ENCODE peak calls at places on chromosomes 2 and 18, in ten cellular contexts. One of them, this sample, is unnamed.

GRCh38 chr2:149747456-149747855 is 159.9 kb upstream of the MMADHC start:
- DNase-seq in neural crest cell: no peak
- DNase-seq in naive thymus-derived CD8-positive, alpha-beta T cell: no peak
- DNase-seq in activated CD8-positive, alpha-beta memory T cell treated with anti-CD3 and anti-CD28 coated beads for 24 hours: no peak
- DNase-seq in GM13977: no peak
- DNase-seq in mucosa of gallbladder: no peak
- DNase-seq in NCI-H1417: no peak
- DNase-seq in KG1: no peak
- DNase-seq in NCI-H510A treated with DMSO at 0.1 percent for 48 hours: no peak
- DNase-seq in cardiac fibroblast: no peak
- DNase-seq in this sample: no peak

GRCh38 chr2:216071452-216071851 is 10.2 kb downstream of the PECR start:
- DNase-seq in KG1: no peak
- DNase-seq in naive thymus-derived CD8-positive, alpha-beta T cell: no peak
- DNase-seq in activated CD8-positive, alpha-beta memory T cell treated with anti-CD3 and anti-CD28 coated beads for 24 hours: no peak
- DNase-seq in cardiac fibroblast: peak
- DNase-seq in mucosa of gallbladder: no peak
- DNase-seq in NCI-H510A treated with DMSO at 0.1 percent for 48 hours: no peak
- DNase-seq in GM13977: no peak
- DNase-seq in neural crest cell: no peak
- DNase-seq in NCI-H1417: no peak
- DNase-seq in this sample: no peak

GRCh38 chr18:34222396-34223163 is 2.1 kb downstream of the NOL4 start:
- DNase-seq in mucosa of gallbladder: no peak
- DNase-seq in activated CD8-positive, alpha-beta memory T cell treated with anti-CD3 and anti-CD28 coated beads for 24 hours: no peak
- DNase-seq in neural crest cell: peak
- DNase-seq in GM13977: peak
- DNase-seq in naive thymus-derived CD8-positive, alpha-beta T cell: no peak
- DNase-seq in NCI-H510A treated with DMSO at 0.1 percent for 48 hours: peak
- DNase-seq in cardiac fibroblast: peak
- DNase-seq in KG1: no peak
- DNase-seq in NCI-H1417: peak
- DNase-seq in this sample: no peak

GRCh38 chr2:79788952-79789612 is 276.2 kb downstream of the CTNNA2 start:
- DNase-seq in activated CD8-positive, alpha-beta memory T cell treated with anti-CD3 and anti-CD28 coated beads for 24 hours: no peak
- DNase-seq in NCI-H510A treated with DMSO at 0.1 percent for 48 hours: no peak
- DNase-seq in neural crest cell: no peak
- DNase-seq in NCI-H1417: no peak
- DNase-seq in mucosa of gallbladder: no peak
- DNase-seq in naive thymus-derived CD8-positive, alpha-beta T cell: no peak
- DNase-seq in GM13977: no peak
- DNase-seq in cardiac fibroblast: no peak
- DNase-seq in KG1: no peak
- DNase-seq in this sample: no peak

GRCh38 chr2:42421157-42421485 is 60.1 kb upstream of the COX7A2L start:
- DNase-seq in GM13977: no peak
- DNase-seq in NCI-H1417: no peak
- DNase-seq in activated CD8-positive, alpha-beta memory T cell treated with anti-CD3 and anti-CD28 coated beads for 24 hours: no peak
- DNase-seq in naive thymus-derived CD8-positive, alpha-beta T cell: no peak
- DNase-seq in mucosa of gallbladder: no peak
- DNase-seq in cardiac fibroblast: no peak
- DNase-seq in NCI-H510A treated with DMSO at 0.1 percent for 48 hours: no peak
- DNase-seq in KG1: no peak
- DNase-seq in neural crest cell: no peak
- DNase-seq in this sample: no peak

GRCh38 chr2:69306612-69306896 is 80.5 kb downstream of the GFPT1 start:
- DNase-seq in NCI-H1417: no peak
- DNase-seq in cardiac fibroblast: no peak
- DNase-seq in GM13977: peak
- DNase-seq in mucosa of gallbladder: no peak
- DNase-seq in neural crest cell: no peak
- DNase-seq in KG1: no peak
- DNase-seq in naive thymus-derived CD8-positive, alpha-beta T cell: no peak
- DNase-seq in activated CD8-positive, alpha-beta memory T cell treated with anti-CD3 and anti-CD28 coated beads for 24 hours: no peak
- DNase-seq in NCI-H510A treated with DMSO at 0.1 percent for 48 hours: no peak
- DNase-seq in this sample: no peak

GRCh38 chr2:220104871-220105351 is 477.5 kb downstream of the SLC4A3 start:
- DNase-seq in NCI-H1417: peak
- DNase-seq in activated CD8-positive, alpha-beta memory T cell treated with anti-CD3 and anti-CD28 coated beads for 24 hours: no peak
- DNase-seq in cardiac fibroblast: peak
- DNase-seq in KG1: no peak
- DNase-seq in GM13977: no peak
- DNase-seq in neural crest cell: no peak
- DNase-seq in NCI-H510A treated with DMSO at 0.1 percent for 48 hours: no peak
- DNase-seq in mucosa of gallbladder: no peak
- DNase-seq in naive thymus-derived CD8-positive, alpha-beta T cell: no peak
- DNase-seq in this sample: no peak

GRCh38 chr2:101435011-101435862 is 39.7 kb downstream of the RFX8 start:
- DNase-seq in cardiac fibroblast: peak
- DNase-seq in NCI-H510A treated with DMSO at 0.1 percent for 48 hours: no peak
- DNase-seq in GM13977: no peak
- DNase-seq in naive thymus-derived CD8-positive, alpha-beta T cell: no peak
- DNase-seq in mucosa of gallbladder: no peak
- DNase-seq in NCI-H1417: no peak
- DNase-seq in neural crest cell: peak
- DNase-seq in KG1: no peak
- DNase-seq in activated CD8-positive, alpha-beta memory T cell treated with anti-CD3 and anti-CD28 coated beads for 24 hours: no peak
- DNase-seq in this sample: no peak

GRCh38 chr18:58544179-58544578 is 84.7 kb downstream of the ALPK2 start:
- DNase-seq in naive thymus-derived CD8-positive, alpha-beta T cell: no peak
- DNase-seq in cardiac fibroblast: no peak
- DNase-seq in activated CD8-positive, alpha-beta memory T cell treated with anti-CD3 and anti-CD28 coated beads for 24 hours: no peak
- DNase-seq in NCI-H1417: no peak
- DNase-seq in NCI-H510A treated with DMSO at 0.1 percent for 48 hours: no peak
- DNase-seq in mucosa of gallbladder: no peak
- DNase-seq in GM13977: no peak
- DNase-seq in KG1: no peak
- DNase-seq in neural crest cell: no peak
- DNase-seq in this sample: no peak

GRCh38 chr2:151975460-151976414 is 123.1 kb downstream of the CACNB4 start:
- DNase-seq in KG1: no peak
- DNase-seq in cardiac fibroblast: no peak
- DNase-seq in GM13977: no peak
- DNase-seq in mucosa of gallbladder: no peak
- DNase-seq in NCI-H1417: no peak
- DNase-seq in neural crest cell: no peak
- DNase-seq in NCI-H510A treated with DMSO at 0.1 percent for 48 hours: no peak
- DNase-seq in naive thymus-derived CD8-positive, alpha-beta T cell: no peak
- DNase-seq in activated CD8-positive, alpha-beta memory T cell treated with anti-CD3 and anti-CD28 coated beads for 24 hours: no peak
- DNase-seq in this sample: no peak

GRCh38 chr2:149221898-149222297 is 108.5 kb upstream of the LYPD6 start:
- DNase-seq in KG1: no peak
- DNase-seq in neural crest cell: no peak
- DNase-seq in mucosa of gallbladder: no peak
- DNase-seq in naive thymus-derived CD8-positive, alpha-beta T cell: no peak
- DNase-seq in GM13977: no peak
- DNase-seq in cardiac fibroblast: no peak
- DNase-seq in NCI-H510A treated with DMSO at 0.1 percent for 48 hours: peak
- DNase-seq in activated CD8-positive, alpha-beta memory T cell treated with anti-CD3 and anti-CD28 coated beads for 24 hours: no peak
- DNase-seq in NCI-H1417: no peak
- DNase-seq in this sample: no peak

GRCh38 chr2:111039984-111040383 is 80.7 kb upstream of the BCL2L11 start:
- DNase-seq in neural crest cell: no peak
- DNase-seq in NCI-H510A treated with DMSO at 0.1 percent for 48 hours: no peak
- DNase-seq in NCI-H1417: no peak
- DNase-seq in cardiac fibroblast: no peak
- DNase-seq in KG1: no peak
- DNase-seq in mucosa of gallbladder: no peak
- DNase-seq in activated CD8-positive, alpha-beta memory T cell treated with anti-CD3 and anti-CD28 coated beads for 24 hours: no peak
- DNase-seq in naive thymus-derived CD8-positive, alpha-beta T cell: no peak
- DNase-seq in GM13977: no peak
- DNase-seq in this sample: no peak

GRCh38 chr2:138030459-138030858 is 66.2 kb downstream of the HNMT start:
- DNase-seq in neural crest cell: no peak
- DNase-seq in NCI-H1417: no peak
- DNase-seq in naive thymus-derived CD8-positive, alpha-beta T cell: no peak
- DNase-seq in cardiac fibroblast: peak
- DNase-seq in mucosa of gallbladder: no peak
- DNase-seq in KG1: no peak
- DNase-seq in activated CD8-positive, alpha-beta memory T cell treated with anti-CD3 and anti-CD28 coated beads for 24 hours: no peak
- DNase-seq in NCI-H510A treated with DMSO at 0.1 percent for 48 hours: no peak
- DNase-seq in GM13977: peak
- DNase-seq in this sample: peak

GRCh38 chr18:35729971-35730668 is 148.6 kb downstream of the GALNT1 start:
- DNase-seq in cardiac fibroblast: no peak
- DNase-seq in activated CD8-positive, alpha-beta memory T cell treated with anti-CD3 and anti-CD28 coated beads for 24 hours: no peak
- DNase-seq in NCI-H1417: no peak
- DNase-seq in mucosa of gallbladder: no peak
- DNase-seq in GM13977: no peak
- DNase-seq in naive thymus-derived CD8-positive, alpha-beta T cell: no peak
- DNase-seq in neural crest cell: no peak
- DNase-seq in NCI-H510A treated with DMSO at 0.1 percent for 48 hours: no peak
- DNase-seq in KG1: no peak
- DNase-seq in this sample: no peak